ENCODE peak calls at places on chromosomes 12 and 14, in five cellular contexts. A is MM.1S, K is fibroblast of mammary gland, D is mesendoderm, P is spleen. H is an unnamed sample.

GRCh38 chr14:48398675-48399282 is 723.4 kb upstream of the MDGA2 start:
- DNase-seq in A (peak), K (peak), D (peak), P (no peak), H (no peak)

GRCh38 chr14:65594153-65594881 is 181.8 kb downstream of the FUT8 start:
- DNase-seq in A (no peak), K (no peak), D (peak), P (no peak), H (no peak)

GRCh38 chr12:93853698-93854478 is 176.7 kb downstream of the CRADD start:
- DNase-seq in A (no peak), K (no peak), D (no peak), P (no peak), H (peak)

GRCh38 chr14:37376944-37377609 is 179.3 kb downstream of the MIPOL1 start:
- DNase-seq in A (no peak), K (no peak), D (no peak), P (no peak), H (no peak)

GRCh38 chr12:6345319-6346071 is 3.6 kb upstream of the TNFRSF1A start:
- DNase-seq in A (no peak), K (peak), D (no peak), P (peak), H (peak)

GRCh38 chr14:49720744-49721143 is 27.8 kb downstream of the KLHDC1 start:
- DNase-seq in A (no peak), K (no peak), D (no peak), P (no peak), H (no peak)

GRCh38 chr14:54955143-54955542 is 52.5 kb upstream of the GCH1 start:
- DNase-seq in A (no peak), K (no peak), D (no peak), P (no peak), H (no peak)

GRCh38 chr12:39824505-39825198 is 205.0 kb upstream of the ABCD2 start:
- DNase-seq in A (no peak), K (peak), D (peak), P (no peak), H (no peak)

GRCh38 chr12:10372534-10372931 is 17.3 kb downstream of the KLRK1 start:
- DNase-seq in A (no peak), K (no peak), D (no peak), P (no peak), H (no peak)

GRCh38 chr14:54979039-54979438 is 47.9 kb downstream of the WDHD1 start:
- DNase-seq in A (no peak), K (no peak), D (peak), P (no peak), H (no peak)

GRCh38 chr14:51205486-51205885 is 34.6 kb upstream of the TMX1 start:
- DNase-seq in A (no peak), K (peak), D (no peak), P (no peak), H (no peak)

DNA sequence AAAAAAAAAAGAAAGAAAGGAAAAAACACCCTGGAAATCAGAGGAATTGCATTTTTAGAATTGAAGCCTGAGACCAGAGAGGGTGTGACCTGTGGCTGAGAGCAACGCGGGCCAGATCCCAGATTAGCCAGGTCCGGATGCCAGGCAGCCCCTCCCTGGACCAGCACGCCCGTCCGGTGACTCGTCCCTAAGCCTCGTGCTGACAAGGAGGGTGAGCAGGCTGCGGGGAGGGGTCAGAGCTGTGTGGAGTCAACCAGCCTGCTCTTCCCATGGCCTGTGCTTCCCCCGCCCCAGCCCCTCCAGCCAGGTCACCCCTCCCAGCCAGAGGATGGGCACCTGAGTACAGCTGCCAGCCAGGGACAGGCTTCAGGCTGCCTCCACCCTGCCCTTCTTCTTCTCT is 4.2 kb upstream of the KLC1 start:
- DNase-seq in A (no peak), K (peak), D (peak), P (peak), H (no peak)
- H3K4me3 ChIP-seq in A (no peak), K (no peak), D (no peak), P (peak), H (no peak)

GRCh38 chr12:99721715-99722275 is 74.2 kb downstream of the GARIN6 start:
- DNase-seq in A (no peak), K (no peak), D (no peak), P (no peak), H (no peak)
- H3K4me3 ChIP-seq in A (no peak), K (no peak), D (no peak), P (no peak), H (no peak)

DNA sequence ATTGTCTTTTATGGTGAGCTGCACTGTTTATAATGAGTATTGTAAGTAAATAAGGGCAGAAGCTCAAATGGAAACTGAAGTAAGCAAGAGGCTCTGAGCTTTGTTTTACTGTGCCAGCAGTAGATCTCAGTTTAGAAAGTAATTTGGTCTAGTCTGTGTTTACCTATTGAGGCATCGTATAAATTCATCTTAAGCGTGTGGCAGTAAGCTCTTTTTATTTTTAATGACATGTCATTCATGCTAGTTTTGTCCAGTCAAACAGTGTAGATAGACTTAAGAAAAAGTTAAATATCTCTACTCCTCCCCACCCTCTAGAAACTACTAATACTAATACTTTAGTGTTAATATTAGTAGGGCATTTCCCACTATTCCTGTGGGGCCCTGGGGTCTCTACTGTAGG is 2.0 kb downstream of the ANO6 start:
- DNase-seq in A (peak), K (no peak), D (no peak), P (no peak), H (no peak)
- H3K4me3 ChIP-seq in A (peak), K (peak), D (no peak), P (no peak), H (no peak)

DNA sequence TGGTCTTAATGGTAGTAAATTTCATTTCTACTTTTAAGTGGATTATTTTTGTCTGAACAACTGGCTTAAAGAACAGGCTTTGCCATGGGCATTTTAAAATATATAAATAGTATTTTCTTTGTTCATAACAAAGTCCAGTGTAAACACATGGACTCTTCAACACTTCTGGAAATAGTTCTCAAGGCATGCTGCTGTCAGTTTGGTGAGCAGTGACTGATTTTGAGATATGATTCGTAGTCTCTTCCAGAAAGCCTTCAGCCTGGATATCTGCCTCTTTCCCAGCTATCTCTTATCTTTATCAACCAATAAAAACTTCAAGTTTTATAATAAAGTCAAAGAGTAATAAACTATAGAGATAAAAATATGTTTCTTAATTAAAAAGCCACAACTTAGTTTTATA is 110.7 kb downstream of the NAV3 start:
- DNase-seq in A (no peak), K (no peak), D (no peak), P (no peak), H (no peak)
- H3K4me3 ChIP-seq in A (no peak), K (peak), D (no peak), P (no peak), H (no peak)

GRCh38 chr14:89814126-89814525 is 140.4 kb downstream of the EFCAB11 start:
- DNase-seq in A (no peak), K (no peak), D (no peak), P (no peak), H (no peak)
- H3K4me3 ChIP-seq in A (no peak), K (no peak), D (no peak), P (no peak), H (no peak)

DNA sequence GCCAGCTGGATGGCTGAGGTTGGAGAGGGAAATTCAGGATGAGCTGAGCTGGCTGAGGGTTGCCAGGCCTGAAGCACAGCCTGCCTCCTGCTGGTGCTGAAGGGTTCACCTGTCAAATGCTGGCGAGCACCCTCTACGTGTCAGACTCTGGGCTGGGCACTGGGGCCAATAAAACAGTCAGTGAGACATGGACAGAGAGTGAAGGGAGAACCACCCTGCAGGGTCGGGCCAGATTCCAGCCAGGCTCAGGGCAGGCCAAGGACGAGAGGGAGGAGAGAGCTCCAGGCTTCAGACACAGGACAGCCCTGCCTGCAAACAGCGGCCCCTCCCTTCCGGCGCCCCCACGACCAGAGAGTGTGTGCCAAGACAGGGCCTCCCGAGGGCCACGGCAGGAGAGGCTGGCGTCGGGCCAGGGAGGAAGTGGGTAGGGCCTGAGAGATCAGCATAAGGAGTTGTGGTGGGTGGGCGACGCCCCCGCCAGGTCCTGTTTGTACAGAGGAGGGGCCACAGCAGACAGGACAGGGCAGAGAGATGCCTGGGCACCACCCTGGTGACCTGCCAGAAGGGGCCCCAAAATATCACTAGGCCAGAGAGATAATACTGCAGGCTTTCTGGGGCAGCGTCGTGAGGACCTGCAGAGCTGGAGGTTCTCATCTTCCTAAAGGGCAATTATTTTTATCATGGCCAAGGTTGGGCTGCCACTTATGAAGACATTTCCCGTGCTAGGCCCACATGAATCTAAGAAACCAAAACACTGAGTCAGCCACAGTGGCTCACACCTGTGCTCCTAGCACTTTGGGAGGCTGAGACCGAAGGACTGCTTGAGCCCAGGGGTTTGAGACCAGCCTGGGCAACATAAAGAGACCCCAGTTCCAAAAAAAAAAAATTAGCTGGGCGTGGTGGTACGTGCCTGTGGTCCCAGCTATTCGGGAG is 73.1 kb upstream of the GPR68 start:
- DNase-seq in A (peak), K (peak), D (no peak), P (peak), H (peak)
- H3K4me3 ChIP-seq in A (peak), K (no peak), D (no peak), P (no peak), H (peak)

DNA sequence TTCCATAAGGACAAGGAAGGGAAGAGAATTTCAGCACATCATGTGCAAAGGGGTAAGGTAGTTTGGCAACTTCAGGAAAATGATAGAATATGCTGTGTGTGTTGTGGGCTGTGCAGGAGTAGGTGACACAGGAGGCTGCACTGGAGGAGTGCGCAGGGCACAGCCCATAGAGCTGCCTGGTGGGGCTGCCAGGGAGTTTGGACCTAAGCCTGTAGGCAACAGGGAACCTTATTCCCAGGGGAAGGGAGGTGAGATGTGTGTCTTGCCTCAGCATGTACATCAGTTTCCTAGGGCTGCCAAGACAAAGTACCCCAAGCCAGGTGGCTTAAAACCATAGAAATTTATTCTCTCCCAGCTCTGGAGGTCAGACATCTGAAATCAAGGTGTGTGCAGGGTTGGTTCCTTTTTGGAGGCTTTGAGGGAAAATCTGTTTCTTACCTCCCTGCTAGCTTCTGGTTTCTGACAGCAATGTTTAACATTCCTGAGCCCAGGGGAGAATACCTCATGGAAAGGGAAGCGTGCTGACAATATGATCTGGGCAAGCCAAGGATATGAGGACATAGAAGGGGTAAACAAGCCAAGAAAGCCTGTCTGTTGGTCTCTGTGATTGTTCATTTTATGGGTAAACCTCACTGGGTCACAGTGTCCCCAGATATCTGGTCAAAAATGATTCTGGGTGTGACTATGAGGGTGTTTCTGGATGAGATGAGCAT is 174.0 kb upstream of the NTF3 start:
- DNase-seq in A (no peak), K (no peak), D (no peak), P (no peak), H (no peak)
- H3K4me3 ChIP-seq in A (no peak), K (no peak), D (no peak), P (no peak), H (no peak)

DNA sequence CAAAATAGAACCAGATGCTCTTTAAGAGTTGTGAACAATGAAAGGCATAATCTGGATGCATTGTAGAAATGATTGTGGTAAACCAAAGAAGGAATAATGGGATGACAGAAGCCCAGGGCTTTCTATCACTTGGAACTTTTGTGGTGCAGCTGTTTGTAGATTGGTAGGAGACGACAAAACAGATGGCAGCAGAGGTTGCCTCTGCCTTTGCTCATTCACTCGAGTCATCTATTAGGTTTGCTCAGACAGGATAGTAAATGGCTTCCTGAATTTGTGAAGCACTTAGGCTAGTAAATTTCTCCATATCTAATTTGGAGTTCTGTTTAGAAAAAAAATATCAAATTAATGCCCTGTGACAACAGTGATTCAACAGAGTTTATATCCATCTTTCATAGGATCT is 78.4 kb downstream of the FGD4 start:
- DNase-seq in A (no peak), K (no peak), D (no peak), P (no peak), H (no peak)
- H3K4me3 ChIP-seq in A (no peak), K (no peak), D (no peak), P (no peak), H (no peak)

GRCh38 chr14:23126548-23127278 is 7.7 kb upstream of the CEBPE start:
- DNase-seq in A (no peak), K (no peak), D (no peak), P (no peak), H (no peak)
- H3K4me3 ChIP-seq in A (no peak), K (no peak), D (no peak), P (no peak), H (no peak)

GRCh38 chr12:109386079-109386473 is 38.4 kb downstream of the MYO1H start:
- DNase-seq in A (no peak), K (no peak), D (no peak), P (no peak), H (no peak)

GRCh38 chr12:109383240-109383639 is 35.5 kb downstream of the MYO1H start:
- DNase-seq in A (no peak), K (no peak), D (no peak), P (no peak), H (no peak)

GRCh38 chr12:109387425-109388166 is 39.9 kb downstream of the MYO1H start:
- DNase-seq in A (peak), K (peak), D (peak), P (no peak), H (no peak)

GRCh38 chr12:109388167-109388563 is 40.5 kb downstream of the MYO1H start:
- DNase-seq in A (no peak), K (no peak), D (no peak), P (no peak), H (no peak)

GRCh38 chr12:109385339-109386078 is 37.8 kb downstream of the MYO1H start:
- DNase-seq in A (peak), K (peak), D (peak), P (no peak), H (peak)
- H3K4me3 ChIP-seq in A (peak), K (no peak), D (no peak), P (no peak), H (no peak)

H was measured in CD4-positive, alpha-beta memory T cell.